ENCODE peak calls at places on chromosomes 11 and 22, in eight cellular contexts. N is lower lobe of right lung; M is pancreas; F is Peyer's patch; E is MM.1S; J is upper lobe of right lung; A is IMR-90; Y is CD4-positive, alpha-beta T cell. B is an unnamed sample.

GRCh38 chr22:29842740-29843139 is 4.7 kb upstream of the ASCC2 start:
- DNase-seq in N (no peak), M (no peak), F (no peak), E (no peak), J (no peak), A (peak; percentile 91), Y (no peak), B (peak; percentile 30)

GRCh38 chr11:3146612-3147256 is 18.4 kb downstream of the OSBPL5 start:
- DNase-seq in N (no peak), M (no peak), F (no peak), E (no peak), J (no peak), A (peak; percentile 78), Y (no peak), B (no peak)

GRCh38 chr22:24565077-24565476 is 9.3 kb downstream of the SNRPD3 start:
- DNase-seq in N (no peak), M (no peak), F (no peak), E (no peak), J (no peak), A (no peak), Y (no peak), B (no peak)

GRCh38 chr11:35618497-35619029 is 303 bp downstream of the FJX1 start:
- DNase-seq in N (peak; percentile 49), M (peak; percentile 33), F (no peak), E (peak; percentile 61), J (peak; percentile 71), A (peak; percentile 51), Y (no peak), B (no peak)

GRCh38 chr11:64872790-64873488 is 5.5 kb downstream of the EHD1 start:
- DNase-seq in N (no peak), M (no peak), F (peak; percentile 65), E (no peak), J (no peak), A (no peak), Y (no peak), B (no peak)

GRCh38 chr11:43557553-43558031 is 122.9 kb upstream of the HSD17B12 start:
- DNase-seq in N (no peak), M (no peak), F (no peak), E (no peak), J (no peak), A (no peak), Y (no peak), B (no peak)

GRCh38 chr11:47178305-47178704 is 1.6 kb upstream of the ARFGAP2 start:
- DNase-seq in N (no peak), M (no peak), F (no peak), E (no peak), J (no peak), A (no peak), Y (no peak), B (no peak)

GRCh38 chr11:83284501-83285051 is 1.6 kb downstream of the CCDC90B start:
- DNase-seq in N (no peak), M (no peak), F (no peak), E (no peak), J (no peak), A (no peak), Y (no peak), B (no peak)

GRCh38 chr11:104390696-104391095 is 226.7 kb upstream of the PDGFD start:
- DNase-seq in N (no peak), M (no peak), F (no peak), E (no peak), J (no peak), A (peak; percentile 25), Y (no peak), B (peak; percentile 7)

GRCh38 chr11:40168461-40168860 is 1291.0 kb downstream of the LRRC4C start:
- DNase-seq in N (no peak), M (no peak), F (no peak), E (no peak), J (no peak), A (no peak), Y (no peak), B (no peak)

GRCh38 chr11:75262961-75263852 is 22.6 kb downstream of the TPBGL start:
- DNase-seq in N (peak; percentile 36), M (no peak), F (peak; percentile 41), E (no peak), J (peak; percentile 63), A (no peak), Y (no peak), B (no peak)

GRCh38 chr11:88059326-88059725 is 115.9 kb downstream of the RAB38 start:
- DNase-seq in N (no peak), M (no peak), F (no peak), E (no peak), J (no peak), A (no peak), Y (no peak), B (no peak)

GRCh38 chr11:93169950-93170561 is 27.7 kb downstream of the SLC36A4 start:
- DNase-seq in N (no peak), M (no peak), F (no peak), E (peak; percentile 35), J (no peak), A (peak; percentile 62), Y (no peak), B (peak; percentile 13)

GRCh38 chr11:28535677-28536076 is 427.5 kb downstream of the METTL15 start:
- DNase-seq in N (no peak), M (no peak), F (no peak), E (no peak), J (no peak), A (no peak), Y (no peak), B (no peak)

GRCh38 chr11:35035894-35036408 is 103.0 kb upstream of the CD44 start:
- DNase-seq in N (no peak), M (no peak), F (no peak), E (no peak), J (no peak), A (peak; percentile 94), Y (no peak), B (peak; percentile 49)

GRCh38 chr22:50318698-50319411 is 8.0 kb downstream of the DENND6B start:
- DNase-seq in N (no peak), M (no peak), F (no peak), E (no peak), J (peak; percentile 61), A (no peak), Y (no peak), B (no peak)

GRCh38 chr11:108929241-108929640 is 264.4 kb downstream of the DDX10 start:
- DNase-seq in N (no peak), M (no peak), F (no peak), E (no peak), J (no peak), A (peak; percentile 99), Y (no peak), B (peak; percentile 91)

GRCh38 chr11:18594999-18595749 is 4.4 kb upstream of the MISFA start:
- DNase-seq in N (no peak), M (no peak), F (no peak), E (no peak), J (no peak), A (peak; percentile 88), Y (no peak), B (peak; percentile 57)

GRCh38 chr22:30861688-30862552 is 106.7 kb downstream of the MORC2 start:
- DNase-seq in N (no peak), M (no peak), F (peak; percentile 15), E (no peak), J (peak; percentile 37), A (no peak), Y (no peak), B (no peak)

GRCh38 chr22:32761251-32761903 is 40.1 kb upstream of the TIMP3 start:
- DNase-seq in N (no peak), M (no peak), F (no peak), E (no peak), J (no peak), A (peak; percentile 79), Y (no peak), B (peak; percentile 46)

DNA sequence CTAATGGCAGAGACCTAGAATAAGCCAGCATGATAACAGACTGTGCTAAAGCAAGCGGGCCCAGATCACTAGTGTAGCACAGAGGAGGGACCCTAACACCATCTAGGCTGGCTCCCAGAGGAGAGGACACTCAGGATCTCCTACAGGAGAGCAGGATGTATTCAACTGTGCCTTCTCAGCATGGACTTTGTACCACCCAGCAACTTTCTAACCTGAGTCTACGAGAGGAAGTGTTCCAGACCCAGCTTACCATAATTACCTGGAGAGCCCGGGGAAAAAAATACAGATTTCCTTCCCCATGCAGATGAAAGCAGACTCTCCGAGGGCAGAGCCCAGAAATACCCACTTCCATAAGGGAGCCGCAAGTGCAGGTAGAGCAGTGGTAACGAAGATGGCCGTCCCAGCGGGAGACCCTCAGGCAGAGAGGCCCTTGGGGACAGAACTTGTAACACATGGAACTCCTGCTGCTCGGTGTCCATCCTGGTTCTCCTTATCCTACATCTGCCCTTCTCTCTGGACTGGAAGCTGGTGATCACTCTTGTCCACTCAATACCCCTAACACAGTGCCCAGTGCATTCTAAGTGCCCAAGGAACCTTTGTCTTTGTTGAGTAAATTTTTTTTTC is 20.2 kb downstream of the DDX25 start:
- DNase-seq in N (no peak), M (no peak), F (no peak), E (no peak), J (peak; percentile 23), A (no peak), Y (no peak), B (no peak)
- TF ChIP-seq CTCF in N (no peak), M (no peak), F (no peak), E (no peak), J (no peak), A (no peak), Y (no peak), B (no peak)

DNA sequence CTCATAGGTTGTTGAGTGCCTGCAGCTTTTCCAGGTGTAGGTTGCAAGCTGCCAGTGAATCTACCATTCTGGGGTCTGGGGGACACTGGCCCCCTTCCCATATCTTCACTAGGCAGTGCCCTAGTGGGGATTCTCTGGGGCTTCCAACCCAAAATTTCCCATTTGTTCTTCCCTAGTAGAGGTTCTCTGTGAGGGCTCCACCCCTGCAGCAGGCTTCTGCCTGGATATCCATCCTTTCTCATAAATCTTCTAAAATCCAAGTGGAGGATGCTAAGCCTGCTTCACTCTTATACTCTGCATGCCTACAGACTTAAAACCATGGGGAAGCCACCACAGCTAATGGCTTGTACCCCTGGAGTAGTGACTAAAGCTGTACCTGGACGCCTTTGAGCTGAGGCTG is 33.4 kb downstream of the ANO3 start:
- DNase-seq in N (no peak), M (no peak), F (no peak), E (no peak), J (no peak), A (no peak), Y (no peak), B (no peak)
- H3K9me3 ChIP-seq in N (peaks cover 10% of the 10 kb centered on the region), M (no peaks in the 10 kb centered on the region), F (no peaks in the 10 kb centered on the region), E (no peaks in the 10 kb centered on the region), J (no peaks in the 10 kb centered on the region), A (peaks cover 5% of the 10 kb centered on the region), Y (peaks cover 15% of the 10 kb centered on the region), B (no peaks in the 10 kb centered on the region)

GRCh38 chr22:38435010-38435409 is 20.0 kb downstream of the KCNJ4 start:
- DNase-seq in N (no peak), M (no peak), F (no peak), E (no peak), J (no peak), A (no peak), Y (no peak), B (no peak)
- TF ChIP-seq CTCF in N (no peak), M (no peak), F (no peak), E (no peak), J (no peak), A (no peak), Y (no peak), B (no peak)

DNA sequence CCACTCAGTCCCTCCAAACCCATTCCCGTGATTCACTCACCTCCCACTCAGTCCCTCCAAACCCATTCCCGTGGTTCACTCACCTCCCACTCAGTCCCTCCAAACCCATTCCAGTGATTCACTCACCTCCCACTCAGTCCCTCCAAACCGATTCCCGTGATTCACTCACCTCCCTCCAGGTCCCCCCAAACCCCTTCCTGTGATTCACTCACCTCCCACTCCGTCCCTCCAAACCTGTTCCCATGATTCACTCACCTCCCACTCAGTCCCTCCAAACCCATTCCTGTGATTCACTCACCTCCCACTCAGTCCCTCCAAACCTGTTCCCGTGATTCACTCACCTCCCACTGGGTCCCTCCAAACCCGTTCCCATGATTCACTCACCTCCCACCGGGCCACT is 639.6 kb downstream of the BRD1 start:
- DNase-seq in N (no peak), M (no peak), F (no peak), E (no peak), J (no peak), A (no peak), Y (no peak), B (no peak)
- H3K9me3 ChIP-seq in N (no peaks in the 10 kb centered on the region), M (no peaks in the 10 kb centered on the region), F (no peaks in the 10 kb centered on the region), E (no peaks in the 10 kb centered on the region), J (no peaks in the 10 kb centered on the region), A (peaks cover 69% of the 10 kb centered on the region), Y (no peaks in the 10 kb centered on the region), B (peaks cover 89% of the 10 kb centered on the region)

B was measured in AG04450.